ENCODE peak calls at places on chromosome 9, in four cellular contexts. O is substantia nigra, P is sigmoid colon, V is spleen. N is an unnamed sample.

GRCh38 chr9:2427016-2427891 is 194.3 kb upstream of the VLDLR start:
- DNase-seq in O (no peak), P (no peak), V (no peak), N (no peak)

GRCh38 chr9:98808411-98808815 is 943 bp downstream of the GALNT12 start:
- DNase-seq in O (no peak), P (peak), V (no peak), N (no peak)

GRCh38 chr9:132880311-132880661 is 1.6 kb downstream of the SPACA9 start:
- DNase-seq in O (no peak), P (no peak), V (peak), N (no peak)

GRCh38 chr9:104836235-104836634 is 72.3 kb downstream of the NIPSNAP3B start:
- DNase-seq in O (no peak), P (no peak), V (no peak), N (no peak)

GRCh38 chr9:27844797-27845196 is 271.5 kb upstream of the C9orf72 start:
- DNase-seq in O (no peak), P (no peak), V (no peak), N (no peak)

GRCh38 chr9:128836509-128837145 is 7.0 kb upstream of the SPOUT1 start:
- DNase-seq in O (no peak), P (no peak), V (peak), N (no peak)

GRCh38 chr9:96008502-96009222 is 133.2 kb downstream of the ERCC6L2 start:
- DNase-seq in O (no peak), P (no peak), V (no peak), N (no peak)

GRCh38 chr9:125912667-125913066 is 165.5 kb downstream of the PBX3 start:
- DNase-seq in O (no peak), P (no peak), V (no peak), N (no peak)

GRCh38 chr9:34576593-34576935 is 13.0 kb downstream of the CNTFR start:
- DNase-seq in O (no peak), P (no peak), V (no peak), N (no peak)

GRCh38 chr9:128703616-128704355 is 1.5 kb downstream of the PKN3 start:
- DNase-seq in O (no peak), P (peak), V (peak), N (peak)

GRCh38 chr9:15231788-15232635 is 75.0 kb downstream of the TTC39B start:
- DNase-seq in O (no peak), P (no peak), V (no peak), N (no peak)

GRCh38 chr9:89112243-89112642 is 66.4 kb downstream of the SHC3 start:
- DNase-seq in O (no peak), P (no peak), V (no peak), N (no peak)

GRCh38 chr9:106174331-106174730 is 480.0 kb downstream of the TMEM38B start:
- DNase-seq in O (no peak), P (no peak), V (no peak), N (no peak)

GRCh38 chr9:88180084-88180765 is 42.0 kb upstream of the SPATA31C2 start:
- DNase-seq in O (no peak), P (no peak), V (no peak), N (no peak)

GRCh38 chr9:114611516-114612271 is 603 bp downstream of the TMEM268 start:
- DNase-seq in O (peak), P (peak), V (peak), N (peak)

GRCh38 chr9:128206484-128206883 is 3.3 kb downstream of the DNM1 start:
- DNase-seq in O (no peak), P (no peak), V (no peak), N (no peak)

GRCh38 chr9:20620658-20621552 is 1.4 kb downstream of the MLLT3 start:
- DNase-seq in O (no peak), P (peak), V (peak), N (peak)

GRCh38 chr9:74775401-74775800 is 112.3 kb downstream of the TRPM6 start:
- DNase-seq in O (no peak), P (no peak), V (no peak), N (no peak)

GRCh38 chr9:23723672-23724071 is 102.4 kb downstream of the ELAVL2 start:
- DNase-seq in O (no peak), P (no peak), V (no peak), N (no peak)

GRCh38 chr9:8365466-8366160 is 566.0 kb upstream of the DMAC1 start:
- DNase-seq in O (no peak), P (no peak), V (no peak), N (no peak)

GRCh38 chr9:26975728-26976707 is 19.8 kb downstream of the IFT74 start:
- DNase-seq in O (no peak), P (no peak), V (no peak), N (no peak)

GRCh38 chr9:111873901-111874300 is 22.7 kb upstream of the UGCG start:
- DNase-seq in O (no peak), P (no peak), V (no peak), N (no peak)

GRCh38 chr9:114501786-114502682 is 3.2 kb downstream of the WHRN start:
- DNase-seq in O (no peak), P (no peak), V (no peak), N (no peak)

GRCh38 chr9:16708638-16709435 is 161.6 kb downstream of the BNC2 start:
- DNase-seq in O (no peak), P (no peak), V (no peak), N (no peak)

GRCh38 chr9:115597330-115597729 is 479.4 kb upstream of the TNC start:
- DNase-seq in O (no peak), P (no peak), V (no peak), N (no peak)

GRCh38 chr9:116792271-116792670 is 105.2 kb downstream of the TRIM32 start:
- DNase-seq in O (no peak), P (no peak), V (no peak), N (no peak)

GRCh38 chr9:94720846-94721549 is 5.5 kb upstream of the AOPEP start:
- DNase-seq in O (no peak), P (no peak), V (no peak), N (no peak)

GRCh38 chr9:42388146-42388690 is 204.8 kb downstream of the SPATA31A6 start:
- DNase-seq in O (no peak), P (no peak), V (no peak), N (no peak)

GRCh38 chr9:4235951-4236804 is 63.7 kb downstream of the GLIS3 start:
- DNase-seq in O (no peak), P (no peak), V (no peak), N (no peak)

GRCh38 chr9:122133263-122133983 is 26.2 kb downstream of the NDUFA8 start:
- DNase-seq in O (no peak), P (peak), V (no peak), N (no peak)

GRCh38 chr9:27539479-27540441 is 10.1 kb upstream of the MOB3B start:
- DNase-seq in O (no peak), P (peak), V (no peak), N (peak)

GRCh38 chr9:105637787-105638395 is 24.4 kb upstream of the TAL2 start:
- DNase-seq in O (no peak), P (no peak), V (no peak), N (no peak)

GRCh38 chr9:99400184-99400731 is 178.2 kb downstream of the SEC61B start:
- DNase-seq in O (no peak), P (no peak), V (no peak), N (no peak)

GRCh38 chr9:19445452-19445851 is 36.6 kb downstream of the ACER2 start:
- DNase-seq in O (no peak), P (no peak), V (no peak), N (no peak)

GRCh38 chr9:11551106-11551505 is 938.3 kb upstream of the PTPRD start:
- DNase-seq in O (no peak), P (no peak), V (no peak), N (no peak)
- H3K27ac ChIP-seq in O (no peak), P (no peak), V (no peak), N (no peak)

GRCh38 chr9:136794281-136795026 is 1.7 kb upstream of the CCDC183 start:
- DNase-seq in O (no peak), P (no peak), V (no peak), N (no peak)
- H3K27ac ChIP-seq in O (no peak), P (no peak), V (no peak), N (no peak)

DNA sequence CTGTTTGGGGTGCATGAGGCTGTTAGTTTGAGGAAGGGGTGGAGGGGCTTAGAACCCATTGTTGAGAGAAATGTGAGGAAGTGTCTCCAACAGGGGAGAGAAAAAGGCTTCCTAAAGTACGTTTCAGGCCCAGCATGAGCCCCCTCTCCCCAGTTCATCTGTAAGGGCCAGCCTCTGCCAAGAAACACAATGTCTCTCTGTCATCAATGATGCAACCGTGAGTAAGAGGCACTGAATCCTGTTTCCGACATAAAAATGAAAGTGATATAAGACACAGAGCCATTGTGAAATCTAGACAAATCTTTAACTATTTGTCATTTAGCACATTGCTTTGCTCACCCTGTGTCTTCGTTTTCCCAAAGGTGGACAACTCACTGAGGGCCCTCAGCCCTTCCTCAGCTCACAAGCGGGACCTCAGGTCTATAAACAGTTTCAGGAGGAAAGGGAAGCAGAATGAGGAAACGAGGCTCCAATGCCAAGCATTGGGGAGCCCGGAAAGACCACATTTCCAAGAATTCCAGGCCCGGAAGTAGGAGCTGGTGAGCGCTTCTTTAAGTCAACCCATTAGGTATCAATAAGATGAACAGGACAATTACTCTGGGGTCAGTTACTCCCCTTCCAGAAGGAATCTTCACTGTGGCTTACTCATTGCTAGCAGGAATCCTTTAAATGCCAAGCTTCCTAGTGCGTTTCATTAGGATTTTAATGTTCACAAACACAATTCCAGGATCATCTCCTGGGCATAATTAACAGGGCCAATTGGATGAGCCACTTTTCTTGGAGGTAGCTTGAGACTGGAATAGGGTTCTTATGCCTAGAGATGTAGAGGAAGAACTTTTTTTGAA is 59.0 kb upstream of the KLF4 start:
- DNase-seq in O (no peak), P (peak), V (no peak), N (peak)
- H3K27ac ChIP-seq in O (no peak), P (peak), V (peak), N (peak)

DNA sequence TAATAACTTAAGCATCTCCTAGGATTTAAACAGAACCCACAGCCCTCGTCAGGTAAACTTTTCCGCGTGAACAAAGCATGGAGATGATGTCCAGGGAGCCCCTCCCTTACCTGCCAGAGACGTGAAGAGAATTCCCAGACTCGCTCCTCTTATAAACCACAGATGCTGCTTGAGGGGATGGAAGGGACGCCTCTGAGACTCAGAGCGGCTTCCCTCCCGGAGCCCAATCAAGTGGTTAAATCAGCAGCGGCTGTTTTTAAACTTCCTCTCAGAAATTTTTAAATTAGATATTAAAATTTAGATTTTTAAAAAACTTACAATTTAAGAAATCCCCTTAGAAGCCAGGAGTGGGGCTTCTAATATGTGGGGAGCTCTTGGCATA is 71.8 kb downstream of the RAPGEF1 start:
- DNase-seq in O (no peak), P (no peak), V (no peak), N (no peak)
- H3K27ac ChIP-seq in O (no peak), P (peak), V (peak), N (peak)

DNA sequence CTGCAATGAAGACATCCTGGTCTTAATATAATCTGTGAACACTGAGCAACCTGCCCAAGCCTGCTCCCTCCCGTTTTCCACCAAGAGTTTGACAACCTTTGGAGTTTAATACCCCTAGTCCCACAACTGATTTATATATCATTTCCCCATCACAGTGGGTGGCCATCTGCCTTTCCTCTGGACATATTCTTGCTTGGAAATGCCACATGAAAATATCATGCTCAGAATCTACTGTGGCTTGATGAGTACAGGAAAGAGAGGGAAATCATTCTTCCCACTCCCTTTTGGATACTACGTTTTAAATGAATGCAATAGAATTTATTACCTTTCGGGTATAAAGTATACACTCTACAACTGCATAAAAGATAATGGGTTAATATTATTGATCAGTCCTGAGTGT is 67.3 kb upstream of the NR5A1 start:
- DNase-seq in O (no peak), P (no peak), V (no peak), N (no peak)
- H3K27ac ChIP-seq in O (no peak), P (no peak), V (no peak), N (no peak)

DNA sequence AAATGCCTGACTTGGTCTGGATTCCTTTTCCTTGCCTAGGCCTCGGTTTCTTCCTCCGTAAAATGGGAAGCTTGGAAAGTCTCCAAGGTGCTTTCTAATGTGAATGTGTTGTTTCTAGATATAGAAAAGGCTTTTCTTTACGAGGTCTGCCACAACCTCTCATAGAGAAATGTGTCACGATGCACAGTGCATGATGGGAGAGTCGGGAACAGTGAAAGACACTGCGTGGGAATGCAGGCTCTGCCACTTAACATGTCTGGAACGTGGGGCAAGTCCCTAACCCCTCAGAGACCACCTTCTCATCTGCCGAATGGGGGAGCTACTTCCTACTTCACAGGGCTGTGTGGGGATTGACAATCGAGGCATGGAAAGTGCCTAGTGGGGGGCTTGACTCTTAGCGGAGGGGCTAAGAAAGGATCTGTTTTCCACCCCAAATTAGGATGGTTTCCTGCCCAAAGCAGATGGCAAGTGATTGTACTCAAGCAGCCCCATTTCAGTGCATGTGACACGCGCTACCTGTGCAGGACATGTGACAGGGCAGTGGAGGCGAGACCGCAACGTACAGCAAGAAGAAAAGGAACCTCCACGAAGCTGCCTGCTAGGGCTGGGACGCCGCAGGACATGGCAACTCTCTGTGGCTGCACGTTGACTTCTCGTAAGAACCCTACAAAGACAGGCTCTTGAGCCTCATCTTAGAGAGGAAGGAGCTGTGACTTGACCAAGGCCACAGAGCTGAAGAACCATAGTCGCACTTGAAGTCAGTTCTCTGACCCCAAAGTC is 115.2 kb downstream of the CRB2 start:
- DNase-seq in O (no peak), P (no peak), V (peak), N (no peak)
- H3K27ac ChIP-seq in O (no peak), P (no peak), V (no peak), N (no peak)

DNA sequence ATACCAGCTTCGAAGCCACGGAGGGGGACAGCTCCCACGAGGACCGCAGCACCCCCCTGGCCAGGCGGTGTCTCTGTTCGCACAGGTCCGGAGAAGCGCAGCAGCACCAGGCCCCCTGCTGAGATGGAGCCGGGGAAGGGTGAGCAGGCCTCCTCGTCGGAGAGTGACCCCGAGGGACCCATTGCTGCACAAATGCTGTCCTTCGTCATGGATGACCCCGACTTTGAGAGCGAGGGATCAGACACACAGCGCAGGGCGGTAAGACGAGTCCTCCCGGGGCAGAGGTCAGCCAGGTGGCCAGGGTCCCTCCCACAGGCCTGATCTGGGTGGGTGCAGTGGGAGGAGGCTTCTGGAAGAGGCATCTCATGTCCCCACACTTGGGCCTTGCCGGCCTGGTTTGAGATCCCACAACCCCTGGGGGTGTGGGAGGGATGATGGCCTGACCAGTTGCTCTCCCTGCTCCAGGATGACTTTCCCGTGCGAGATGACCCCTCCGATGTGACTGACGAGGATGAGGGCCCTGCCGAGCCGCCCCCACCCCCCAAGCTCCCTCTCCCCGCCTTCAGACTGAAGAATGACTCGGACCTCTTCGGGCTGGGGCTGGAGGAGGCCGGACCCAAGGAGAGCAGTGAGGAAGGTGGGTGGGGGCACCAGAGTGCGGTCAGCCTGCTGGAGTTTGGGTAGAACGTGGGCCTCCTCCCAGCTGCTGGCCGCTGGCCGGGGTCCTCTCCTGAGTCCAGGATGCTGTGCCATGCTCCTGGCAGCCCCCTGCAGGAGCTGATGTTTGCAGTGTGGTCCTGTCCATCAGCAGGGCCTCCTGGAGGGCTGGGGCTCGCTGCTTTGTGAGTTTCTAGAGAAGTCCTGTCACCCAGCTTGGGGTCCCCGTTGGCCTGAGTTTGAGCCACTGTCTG is 2.8 kb upstream of the AJM1 start:
- DNase-seq in O (no peak), P (no peak), V (no peak), N (no peak)
- H3K27ac ChIP-seq in O (peak), P (no peak), V (no peak), N (no peak)

N was measured in right atrium auricular region.